ENCODE peak calls at places on chromosomes 13 and 19, in five cellular contexts. A, S, E, R and N are unnamed samples.
A peak's percentile ranks its signal among the peaks of the same experiment; 100 is the strongest.

GRCh38 chr19:3821857-3822364 is 35.7 kb upstream of the MATK start:
- DNase-seq in S (peak; percentile 63), R (peak; percentile 85), E (peak; percentile 82), A (peak; percentile 29), N (peak; percentile 67)

GRCh38 chr19:4130635-4131438 is 6.9 kb upstream of the MAP2K2 start:
- DNase-seq in A (peak; percentile 58), E (no peak), R (no peak), S (no peak), N (no peak)

GRCh38 chr13:33290421-33290965 is 4.9 kb upstream of the STARD13 start:
- DNase-seq in S (no peak), A (no peak), R (no peak), E (no peak), N (peak; percentile 14)

GRCh38 chr19:40279120-40279551 is 6.0 kb downstream of the AKT2 start:
- DNase-seq in E (peak; percentile 49), A (no peak), S (peak; percentile 73), R (no peak), N (no peak)

GRCh38 chr19:18496167-18496979 is 25.5 kb downstream of the ELL start:
- DNase-seq in A (peak; percentile 82), R (peak; percentile 48), E (peak; percentile 78), S (no peak), N (no peak)

GRCh38 chr13:72643339-72643989 is 84.0 kb downstream of the MZT1 start:
- DNase-seq in R (peak; percentile 45), E (peak; percentile 49), A (peak; percentile 61), S (no peak), N (peak; percentile 73)

GRCh38 chr13:31798189-31798588 is 58.9 kb downstream of the RXFP2 start:
- DNase-seq in R (no peak), E (no peak), S (no peak), A (no peak), N (no peak)

GRCh38 chr13:42650470-42650869 is 76.5 kb downstream of the TNFSF11 start:
- DNase-seq in S (no peak), E (no peak), R (no peak), A (no peak), N (no peak)

GRCh38 chr19:36489920-36490415 is 607 bp upstream of the ZNF566 start:
- DNase-seq in S (peak; percentile 86), A (peak; percentile 82), E (peak; percentile 79), R (peak; percentile 63), N (peak; percentile 89)

GRCh38 chr13:107650081-107650701 is 565.1 kb downstream of the LIG4 start:
- DNase-seq in S (no peak), R (no peak), E (peak; percentile 52), A (peak; percentile 61), N (peak; percentile 79)

GRCh38 chr13:91399189-91400093 is 1.0 kb downstream of the GPC5 start:
- DNase-seq in R (no peak), S (no peak), A (no peak), E (no peak), N (no peak)

GRCh38 chr19:10335149-10336053 is 2.1 kb upstream of the RAVER1 start:
- DNase-seq in S (no peak), E (no peak), A (no peak), R (no peak), N (no peak)

GRCh38 chr13:66530158-66530557 is 700.0 kb downstream of the PCDH9 start:
- DNase-seq in S (no peak), A (no peak), E (no peak), R (no peak), N (no peak)

GRCh38 chr19:31676271-31677004 is 327.2 kb upstream of the TSHZ3 start:
- DNase-seq in E (no peak), A (no peak), R (no peak), S (no peak), N (no peak)

GRCh38 chr13:111397202-111397880 is 76.9 kb downstream of the TEX29 start:
- DNase-seq in S (no peak), R (no peak), E (no peak), A (no peak), N (no peak)

GRCh38 chr19:31114585-31114984 is 234.7 kb downstream of the TSHZ3 start:
- DNase-seq in A (no peak), R (no peak), E (no peak), S (no peak), N (no peak)

GRCh38 chr13:44523176-44524017 is 52.7 kb downstream of the TSC22D1 start:
- DNase-seq in S (no peak), A (peak; percentile 72), R (no peak), E (no peak), N (no peak)

GRCh38 chr13:45521292-45521691 is 56.6 kb downstream of the COG3 start:
- DNase-seq in E (no peak), S (no peak), A (peak; percentile 79), R (no peak), N (no peak)

GRCh38 chr13:97344250-97345175 is 89.5 kb upstream of the RAP2A start:
- DNase-seq in R (peak; percentile 49), S (no peak), A (peak; percentile 68), E (peak; percentile 55), N (peak; percentile 72)

GRCh38 chr13:77291779-77292178 is 35.1 kb downstream of the MYCBP2 start:
- DNase-seq in A (no peak), E (no peak), R (no peak), S (no peak), N (no peak)

GRCh38 chr13:98105929-98106336 is 37.0 kb upstream of the FARP1 start:
- DNase-seq in A (peak; percentile 23), E (no peak), S (no peak), R (no peak), N (peak; percentile 41)

GRCh38 chr13:92963029-92963428 is 263.6 kb upstream of the GPC6 start:
- DNase-seq in A (peak; percentile 24), R (no peak), S (no peak), E (no peak), N (no peak)

GRCh38 chr13:107582171-107582570 is 633.2 kb downstream of the LIG4 start:
- DNase-seq in S (no peak), A (no peak), E (no peak), R (no peak), N (no peak)

DNA sequence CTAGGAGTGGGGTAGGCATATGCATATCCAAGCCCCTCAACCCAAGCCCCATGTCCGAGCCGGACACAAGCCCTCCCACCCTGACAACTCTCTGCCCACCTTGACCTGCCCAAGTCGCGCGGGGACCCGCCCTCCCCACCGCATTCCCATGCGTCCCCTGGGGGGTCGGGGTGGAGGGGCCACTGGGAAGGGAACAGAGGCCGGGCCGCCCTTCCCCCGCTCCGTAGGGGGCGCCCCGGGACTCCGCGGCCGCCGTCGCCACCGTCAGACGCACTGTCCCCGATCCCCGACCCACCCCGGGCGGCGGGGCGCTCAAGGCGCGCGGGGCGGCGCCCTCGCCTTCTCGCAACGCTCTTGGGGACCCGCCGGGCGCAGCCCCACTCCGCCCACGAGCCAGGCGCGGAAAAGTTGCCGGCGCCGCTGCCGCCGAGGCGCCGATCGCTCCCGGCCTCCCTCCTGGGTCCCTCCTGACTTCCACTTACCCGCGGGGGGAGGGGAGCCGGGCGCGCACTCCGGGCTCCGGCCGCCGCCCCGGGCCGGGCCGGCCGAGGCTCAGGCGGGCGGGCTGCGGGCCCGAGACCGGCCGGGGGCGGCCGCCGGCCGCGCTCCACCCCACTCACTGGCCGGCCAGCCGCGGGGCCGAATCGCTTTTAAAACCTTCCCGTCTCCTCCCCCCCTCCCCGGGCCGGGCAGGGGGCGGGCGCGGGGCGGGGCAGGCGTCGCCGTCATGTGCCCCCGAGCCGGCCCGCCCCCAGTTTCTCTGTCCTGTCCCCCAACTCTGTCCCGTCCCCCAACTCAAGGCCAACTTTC is 34.4 kb upstream of the NANOS3 start:
- DNase-seq in S (peak; percentile 91), A (peak; percentile 83), E (peak; percentile 91), R (peak; percentile 67), N (peak; percentile 74)
- TF ChIP-seq CTCF in S (peak; percentile 31), A (no peak), E (peak; percentile 17), R (no peak), N (no peak)

DNA sequence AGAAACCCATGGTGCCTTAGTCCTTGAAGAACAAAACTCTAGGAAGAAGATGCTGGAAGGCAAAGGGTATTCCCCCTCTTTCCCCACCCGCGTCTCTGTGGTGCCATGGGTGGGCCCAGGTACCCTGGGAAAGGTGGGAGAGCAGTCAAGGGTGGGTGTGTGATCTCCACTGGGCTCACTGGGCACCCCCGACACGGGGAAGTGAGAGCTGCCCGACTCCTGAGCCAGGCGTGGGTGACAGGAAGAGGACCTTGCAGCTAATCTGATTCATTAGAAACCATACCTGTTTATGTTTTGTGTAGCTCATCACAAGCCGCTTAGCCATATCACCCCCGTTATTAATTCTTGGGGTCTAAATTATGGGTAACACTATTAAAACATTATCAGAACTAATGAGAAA is 77.5 kb downstream of the ZIC5 start:
- DNase-seq in R (no peak), A (no peak), S (peak; percentile 42), E (no peak), N (no peak)
- H3K27me3 ChIP-seq in R (peaks cover 41% of the 10 kb centered on the region), A (no peaks in the 10 kb centered on the region), S (peaks cover 16% of the 10 kb centered on the region), E (peaks cover 48% of the 10 kb centered on the region), N (no peaks in the 10 kb centered on the region)

GRCh38 chr19:8363803-8364771 is at the start of gene ANGPTL4:
- DNase-seq in S (peak; percentile 90), E (peak; percentile 60), A (peak; percentile 79), R (peak; percentile 23), N (peak; percentile 68)
- TF ChIP-seq CTCF in S (peak; percentile 15), E (no peak), A (peak; percentile 44), R (no peak), N (no peak)

DNA sequence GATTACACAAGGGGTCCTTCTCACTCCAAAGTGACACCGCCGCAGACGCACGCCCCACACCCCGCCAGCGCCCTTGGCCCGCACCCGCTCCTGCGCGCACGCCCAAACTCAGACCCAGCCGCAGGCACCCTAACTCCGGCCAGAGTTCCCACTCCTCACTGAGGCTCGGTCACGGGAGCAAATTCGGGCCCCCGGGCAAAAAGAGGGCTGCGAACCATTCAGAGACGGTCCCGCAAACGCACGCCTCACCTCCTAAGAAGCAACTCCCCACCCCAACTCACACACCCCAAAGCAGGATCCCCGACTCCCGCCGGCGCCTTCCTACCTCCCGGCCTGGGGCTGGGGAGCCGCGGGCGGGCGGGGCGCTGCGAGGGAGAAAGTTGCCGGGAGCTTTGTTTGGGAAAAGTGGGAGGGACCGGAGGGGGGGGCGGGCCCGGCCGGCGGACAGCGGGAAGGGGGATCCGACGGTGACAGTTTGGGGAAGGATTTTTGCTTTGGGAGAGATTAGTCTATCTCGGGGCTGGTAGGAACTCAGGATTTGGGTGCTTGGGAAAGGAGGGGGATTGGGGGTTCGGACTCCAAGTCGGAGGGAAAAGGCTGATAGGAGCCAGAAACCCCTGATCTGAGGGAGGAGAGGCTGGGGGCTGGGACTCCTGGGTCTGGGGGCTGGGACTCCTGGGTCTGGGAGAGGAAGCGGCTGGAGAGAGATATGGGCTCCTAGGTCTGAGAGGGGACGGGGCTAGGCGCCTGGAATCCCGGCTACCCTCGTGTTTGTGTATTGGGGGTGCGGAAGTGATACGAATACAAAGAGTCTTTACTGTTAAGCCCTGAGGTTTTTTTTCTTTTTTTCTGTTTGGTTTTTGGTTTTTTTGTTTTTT is at the start of gene TEAD2:
- DNase-seq in S (peak; percentile 70), R (no peak), E (peak; percentile 72), A (peak; percentile 63), N (peak; percentile 51)
- H3K27me3 ChIP-seq in S (no peaks in the 10 kb centered on the region), R (peaks cover 48% of the 10 kb centered on the region), E (no peaks in the 10 kb centered on the region), A (no peaks in the 10 kb centered on the region), N (peaks cover 17% of the 10 kb centered on the region)